ENCODE peak calls at places on chromosomes 5 and 9, in six cellular contexts. L, T, O, X, R and W are unnamed samples.

GRCh38 chr9:37229882-37230482 is 109.6 kb downstream of the ZCCHC7 start:
- DNase-seq in L (no peak), T (no peak), O (no peak), X (peak), R (no peak), W (no peak)

GRCh38 chr5:142830241-142831018 is 60.3 kb downstream of the ARHGAP26 start:
- DNase-seq in L (no peak), T (no peak), O (no peak), X (peak), R (no peak), W (no peak)

GRCh38 chr5:141543053-141543452 is 54.2 kb downstream of the PCDHGC5 start:
- DNase-seq in L (no peak), T (no peak), O (no peak), X (no peak), R (no peak), W (no peak)

GRCh38 chr9:137441935-137442321 is 771 bp upstream of the ENTPD8 start:
- DNase-seq in L (no peak), T (no peak), O (no peak), X (no peak), R (no peak), W (no peak)

GRCh38 chr5:113242481-113243348 is 192.1 kb downstream of the TSSK1B start:
- DNase-seq in L (no peak), T (no peak), O (no peak), X (peak), R (no peak), W (no peak)

GRCh38 chr5:57953830-57954229 is 471.2 kb upstream of the ACTBL2 start:
- DNase-seq in L (no peak), T (no peak), O (no peak), X (no peak), R (no peak), W (no peak)

GRCh38 chr9:69036319-69036718 is 767 bp downstream of the FXN start:
- DNase-seq in L (no peak), T (no peak), O (peak), X (peak), R (peak), W (no peak)

GRCh38 chr9:85202596-85202995 is 533.1 kb downstream of the NTRK2 start:
- DNase-seq in L (no peak), T (no peak), O (no peak), X (no peak), R (no peak), W (no peak)

GRCh38 chr9:105065119-105066088 is 137.4 kb upstream of the ABCA1 start:
- DNase-seq in L (no peak), T (no peak), O (no peak), X (no peak), R (no peak), W (no peak)

GRCh38 chr9:92589918-92590317 is 54.1 kb upstream of the ECM2 start:
- DNase-seq in L (no peak), T (no peak), O (peak), X (no peak), R (no peak), W (no peak)

GRCh38 chr9:23088932-23089364 is 642.3 kb downstream of the DMRTA1 start:
- DNase-seq in L (no peak), T (no peak), O (peak), X (no peak), R (no peak), W (no peak)

GRCh38 chr5:86757824-86758223 is 140.1 kb downstream of the COX7C start:
- DNase-seq in L (no peak), T (no peak), O (no peak), X (no peak), R (no peak), W (no peak)

GRCh38 chr9:106830527-106831140 is 32.3 kb upstream of the ZNF462 start:
- DNase-seq in L (no peak), T (no peak), O (no peak), X (no peak), R (no peak), W (no peak)

GRCh38 chr5:56270058-56270457 is 36.9 kb upstream of the ANKRD55 start:
- DNase-seq in L (no peak), T (no peak), O (no peak), X (no peak), R (no peak), W (no peak)

GRCh38 chr9:94806307-94806893 is 79.9 kb downstream of the AOPEP start:
- DNase-seq in L (no peak), T (no peak), O (no peak), X (no peak), R (no peak), W (no peak)

GRCh38 chr5:76849767-76850291 is at the start of gene S100Z:
- DNase-seq in L (no peak), T (no peak), O (no peak), X (no peak), R (peak), W (no peak)